ENCODE peak calls at places on chromosomes 1 and 21, in six cellular contexts. D is tibial nerve; V is fibroblast of lung; X is CD8-positive, alpha-beta T cell; H is body of pancreas; O is MM.1S. U is an unnamed sample.

GRCh38 chr1:209542585-209542984 is 40.9 kb upstream of the CAMK1G start:
- DNase-seq in X (no peak), V (no peak), O (peak; percentile 15), D (no peak), H (no peak), U (no peak)

GRCh38 chr1:42658880-42659337 is 686 bp downstream of the PPIH start:
- DNase-seq in V (peak; percentile 6), O (no peak), D (no peak), H (no peak), X (peak; percentile 49), U (no peak)

GRCh38 chr21:45863751-45864150 is 117.8 kb upstream of the COL6A1 start:
- DNase-seq in H (no peak), D (no peak), O (no peak), X (no peak), V (no peak), U (no peak)

GRCh38 chr1:20587639-20588017 is 1.3 kb upstream of the CDA start:
- DNase-seq in V (peak; percentile 41), O (no peak), H (peak; percentile 9), D (no peak), X (no peak), U (no peak)

GRCh38 chr1:220370041-220370700 is 97.9 kb upstream of the RAB3GAP2 start:
- DNase-seq in H (no peak), X (no peak), D (no peak), V (peak; percentile 86), O (no peak), U (no peak)

GRCh38 chr1:46344481-46344880 is 3.9 kb downstream of the NSUN4 start:
- DNase-seq in V (no peak), H (no peak), X (no peak), O (no peak), D (no peak), U (no peak)

GRCh38 chr1:234975122-234975940 is 153.3 kb downstream of the TOMM20 start:
- DNase-seq in V (peak; percentile 94), X (no peak), D (no peak), O (no peak), H (no peak), U (no peak)

GRCh38 chr1:109624215-109625010 is 4.8 kb downstream of the AMPD2 start:
- DNase-seq in H (no peak), X (peak; percentile 52), D (no peak), V (no peak), O (no peak), U (no peak)

GRCh38 chr21:40905251-40905650 is 58.3 kb upstream of the DSCAM start:
- DNase-seq in D (no peak), X (no peak), O (no peak), V (no peak), H (no peak), U (no peak)

DNA sequence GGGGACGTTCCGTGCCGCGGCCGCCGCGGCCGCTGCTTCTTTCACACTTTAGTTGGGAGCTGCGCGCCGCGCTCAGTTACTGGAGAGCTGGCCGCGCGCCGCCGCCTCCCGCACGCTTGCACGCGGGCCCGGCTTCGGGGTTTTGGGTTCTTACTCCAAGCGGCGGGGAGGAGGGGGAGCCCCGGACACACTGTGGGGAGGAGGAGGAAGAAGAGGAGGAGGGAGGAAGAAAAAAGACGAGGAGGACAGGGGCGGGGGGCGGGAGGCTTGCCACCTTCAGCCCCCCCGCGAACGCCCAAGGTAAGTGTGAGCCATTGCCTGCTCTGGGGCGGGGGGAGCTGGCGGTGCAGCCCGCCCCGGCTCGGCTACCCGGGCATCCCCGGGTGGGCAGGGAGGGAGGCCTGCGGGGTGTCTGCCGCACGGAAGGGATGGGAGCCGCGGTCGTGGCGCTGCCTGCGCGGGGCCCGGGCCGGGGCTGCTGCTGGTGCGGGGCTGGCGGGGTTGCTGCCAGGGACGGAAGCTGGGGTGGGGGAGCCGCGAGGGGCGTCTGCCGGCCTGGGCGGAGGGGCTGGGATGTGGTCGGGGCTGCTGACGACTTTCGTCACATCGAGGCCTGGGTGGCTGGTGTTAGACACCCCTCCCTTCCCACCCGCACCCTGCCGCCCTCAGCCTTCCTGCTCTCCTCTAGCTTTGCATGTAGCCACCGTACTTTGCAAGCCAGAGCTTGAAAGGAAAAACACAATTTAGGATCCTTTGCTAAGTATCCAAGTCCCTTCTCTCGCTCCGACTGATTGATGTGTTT is 441 bp downstream of the C1orf21 start:
- DNase-seq in H (peak; percentile 48), O (peak; percentile 41), V (no peak), D (no peak), X (peak; percentile 73), U (peak; percentile 51)
- H3K27ac ChIP-seq in H (peak overlapping the region; percentile 37), O (peak overlapping the region; percentile 25), V (peak overlapping the region; percentile 69), D (peak overlapping the region; percentile 93), X (peak overlapping the region; percentile 63), U (peak overlapping the region; percentile 71)

GRCh38 chr1:3293563-3294080 is 160.8 kb upstream of the ARHGEF16 start:
- DNase-seq in X (no peak), V (no peak), D (no peak), O (no peak), H (no peak), U (peak; percentile 47)

GRCh38 chr1:3292051-3292722 is 162.3 kb upstream of the ARHGEF16 start:
- DNase-seq in X (no peak), V (no peak), D (no peak), O (no peak), H (peak; percentile 42), U (no peak)

GRCh38 chr1:3290915-3291314 is 163.6 kb upstream of the ARHGEF16 start:
- DNase-seq in O (no peak), D (no peak), V (no peak), H (no peak), X (no peak), U (no peak)

GRCh38 chr1:3294450-3294849 is 160.0 kb upstream of the ARHGEF16 start:
- DNase-seq in H (no peak), X (no peak), V (no peak), D (no peak), O (no peak), U (no peak)

DNA sequence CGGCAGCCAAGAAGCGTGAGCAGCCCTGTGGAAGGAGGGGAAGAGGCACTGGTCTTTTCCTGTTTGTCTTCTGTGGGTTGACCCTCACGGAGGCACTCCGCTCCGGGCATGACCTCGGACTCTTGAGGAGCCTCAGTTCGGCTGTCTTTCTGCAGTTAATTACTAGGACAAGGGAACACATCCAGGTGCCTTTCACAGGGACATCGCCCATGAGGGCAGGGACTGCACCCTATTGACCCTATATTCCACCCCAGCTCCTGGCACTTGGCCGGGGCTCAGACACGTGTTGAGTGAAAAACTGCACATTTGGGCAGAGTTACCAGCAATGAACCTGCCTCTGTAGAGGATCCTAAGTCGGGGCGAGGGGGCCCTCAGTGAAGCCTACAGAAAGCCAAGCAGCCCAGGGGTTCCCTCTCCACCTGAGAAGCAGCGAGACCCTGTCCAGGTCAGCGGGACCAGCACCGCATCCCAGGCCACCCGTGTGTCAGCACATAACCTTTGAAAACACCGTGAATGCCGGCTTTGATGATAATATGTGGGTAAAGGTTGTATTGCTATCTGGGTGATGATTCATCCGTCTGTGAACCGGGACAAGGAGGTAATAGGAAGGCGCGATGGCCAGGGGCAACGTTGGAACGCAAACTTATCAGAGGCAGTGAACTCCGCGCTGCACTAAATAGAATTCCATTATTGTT is 161.4 kb upstream of the ARHGEF16 start:
- DNase-seq in V (no peak), O (no peak), H (no peak), D (no peak), X (no peak), U (no peak)
- H3K4me1 ChIP-seq in V (no peaks in the 10 kb centered on the region), O (no peaks in the 10 kb centered on the region), H (peaks cover 11% of the 10 kb centered on the region), D (peaks cover 20% of the 10 kb centered on the region), X (no peaks in the 10 kb centered on the region), U (no peaks in the 10 kb centered on the region)

GRCh38 chr1:61952675-61953074 is 210.4 kb downstream of the PATJ start:
- DNase-seq in O (no peak), V (no peak), X (no peak), H (no peak), D (no peak), U (no peak)

GRCh38 chr1:61951731-61952585 is 209.7 kb downstream of the PATJ start:
- DNase-seq in V (no peak), O (peak; percentile 22), X (no peak), H (peak; percentile 15), D (no peak), U (no peak)

GRCh38 chr1:61953790-61954150 is 211.5 kb downstream of the PATJ start:
- DNase-seq in H (no peak), X (no peak), D (no peak), V (no peak), O (no peak), U (no peak)

GRCh38 chr1:61953076-61953789 is 211.0 kb downstream of the PATJ start:
- DNase-seq in O (no peak), X (no peak), H (no peak), D (no peak), V (no peak), U (no peak)

DNA sequence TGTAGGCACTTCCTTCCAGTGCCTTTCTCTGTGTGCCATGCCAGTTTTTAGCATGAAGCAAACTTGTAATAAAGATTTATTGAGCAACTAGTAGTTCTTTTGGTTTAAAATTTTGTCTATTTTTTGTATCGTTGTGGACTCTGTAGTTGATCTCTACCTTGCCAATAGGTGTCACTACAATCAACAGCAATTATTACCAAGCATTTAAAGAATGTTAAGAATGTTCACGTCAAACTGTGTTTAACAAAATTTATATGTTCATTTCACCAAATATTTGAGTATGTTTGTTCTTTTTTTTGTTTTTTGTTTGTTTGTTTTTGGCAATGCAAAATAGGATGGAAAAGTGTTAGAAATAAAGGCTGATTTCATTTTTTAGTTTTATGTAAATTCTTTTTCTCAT is 208.1 kb downstream of the PATJ start:
- DNase-seq in H (no peak), O (no peak), D (no peak), V (no peak), X (no peak), U (no peak)
- TF ChIP-seq CTCF in H (peak; percentile 20), O (peak; percentile 28), D (no peak), V (no peak), X (no peak), U (no peak)

GRCh38 chr1:170660281-170660713 is 3.6 kb upstream of the PRRX1 start:
- DNase-seq in D (no peak), X (no peak), V (no peak), O (no peak), H (no peak), U (no peak)

GRCh38 chr1:170661646-170662411 is 2.1 kb upstream of the PRRX1 start:
- DNase-seq in V (peak; percentile 68), D (no peak), X (no peak), O (no peak), H (no peak), U (no peak)

GRCh38 chr1:170659404-170660035 is 4.4 kb upstream of the PRRX1 start:
- DNase-seq in D (no peak), H (no peak), V (no peak), X (no peak), O (no peak), U (no peak)

GRCh38 chr1:170662561-170662971 is 1.4 kb upstream of the PRRX1 start:
- DNase-seq in H (no peak), V (no peak), O (no peak), D (no peak), X (no peak), U (no peak)

DNA sequence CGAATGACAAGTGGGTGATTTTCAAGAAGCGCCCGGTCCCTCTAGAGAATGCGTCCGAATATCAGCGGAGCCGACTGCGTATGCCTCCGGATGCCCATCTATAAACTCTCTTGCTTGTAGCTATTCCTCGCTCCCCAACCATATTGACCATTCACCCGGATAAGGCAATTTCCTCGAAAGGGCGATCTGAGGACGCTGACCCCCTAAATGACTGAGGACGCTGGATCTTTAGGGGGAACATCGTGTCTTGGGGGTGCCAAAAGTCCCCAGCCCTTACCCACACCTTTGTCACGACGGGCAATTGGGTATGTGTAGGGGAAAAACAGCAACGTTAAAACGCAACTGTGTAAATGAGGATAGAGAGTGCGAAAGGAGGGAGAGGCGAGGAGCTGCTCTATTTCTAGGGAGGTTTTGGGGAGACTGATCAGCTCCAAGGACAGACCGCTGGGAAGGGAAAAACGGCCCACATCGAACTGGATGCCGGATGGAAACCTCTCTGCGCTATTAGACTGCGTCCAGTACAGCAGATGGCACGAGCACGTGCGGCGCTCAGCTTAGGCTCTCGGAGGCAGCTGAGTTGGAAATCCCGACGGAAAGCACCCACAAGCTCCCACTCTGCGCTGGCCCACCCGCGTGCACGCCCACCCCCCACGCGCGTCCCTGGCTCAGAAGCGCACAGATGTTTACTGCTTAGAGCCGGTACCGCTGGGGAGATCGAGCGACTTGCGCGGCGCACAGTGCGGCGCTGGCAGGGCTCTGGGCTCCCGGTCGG is 2.9 kb upstream of the PRRX1 start:
- DNase-seq in D (no peak), V (peak; percentile 63), H (no peak), X (no peak), O (no peak), U (peak; percentile 56)
- H3K27ac ChIP-seq in D (peak overlapping the region; percentile 87), V (peak overlapping the region; percentile 97), H (no peak overlapping the region), X (no peak overlapping the region), O (no peak overlapping the region), U (no peak overlapping the region)